ENCODE peak calls at places on chromosomes 4 and X, in seven cellular contexts. L, X, N, M, V, J and C are unnamed samples.

GRCh38 chr4:128517739-128518510 is 230.3 kb upstream of the PGRMC2 start:
- DNase-seq in L (peak; percentile 74), X (peak; percentile 98), N (peak; percentile 56), M (peak; percentile 89), V (peak; percentile 99), J (no peak), C (peak; percentile 51)

GRCh38 chrX:151970661-151971060 is 3.8 kb downstream of the GABRE start:
- DNase-seq in L (no peak), X (peak; percentile 96), N (no peak), M (peak; percentile 87), V (peak; percentile 89), J (no peak), C (peak; percentile 39)

GRCh38 chrX:108447303-108447702 is 7.7 kb downstream of the COL4A5 start:
- DNase-seq in L (no peak), X (peak; percentile 35), N (no peak), M (no peak), V (peak; percentile 50), J (no peak), C (no peak)

GRCh38 chrX:109890300-109890699 is 112.6 kb upstream of the TMEM164 start:
- DNase-seq in L (no peak), X (no peak), N (no peak), M (no peak), V (no peak), J (no peak), C (no peak)

GRCh38 chrX:136468391-136469103 is 19.2 kb upstream of the BRS3 start:
- DNase-seq in L (no peak), X (no peak), N (no peak), M (no peak), V (no peak), J (no peak), C (no peak)

GRCh38 chrX:10549280-10549679 is 71.1 kb downstream of the MID1 start:
- DNase-seq in L (no peak), X (no peak), N (no peak), M (no peak), V (no peak), J (no peak), C (no peak)

GRCh38 chr4:81664079-81664478 is 192.4 kb upstream of the RASGEF1B start:
- DNase-seq in L (no peak), X (no peak), N (no peak), M (no peak), V (no peak), J (no peak), C (no peak)

GRCh38 chr4:7892212-7893019 is 47.2 kb downstream of the AFAP1 start:
- DNase-seq in L (no peak), X (peak; percentile 53), N (no peak), M (peak; percentile 82), V (peak; percentile 96), J (no peak), C (no peak)

GRCh38 chrX:109797311-109797975 is 64.4 kb upstream of the ACSL4 start:
- DNase-seq in L (no peak), X (peak; percentile 47), N (no peak), M (no peak), V (no peak), J (no peak), C (no peak)

GRCh38 chr4:3270141-3270611 is 21.2 kb downstream of the MSANTD1 start:
- DNase-seq in L (no peak), X (no peak), N (no peak), M (no peak), V (no peak), J (no peak), C (no peak)

GRCh38 chr4:37542749-37543148 is 143.4 kb downstream of the RELL1 start:
- DNase-seq in L (no peak), X (no peak), N (no peak), M (no peak), V (no peak), J (no peak), C (no peak)

GRCh38 chr4:172962564-172963353 is 205.9 kb upstream of the GALNT7 start:
- DNase-seq in L (no peak), X (peak; percentile 90), N (no peak), M (peak; percentile 80), V (peak; percentile 33), J (no peak), C (no peak)

GRCh38 chrX:129741880-129742758 is 3.3 kb downstream of the XPNPEP2 start:
- DNase-seq in L (no peak), X (no peak), N (no peak), M (no peak), V (no peak), J (no peak), C (no peak)

GRCh38 chr4:152090543-152090942 is 329.7 kb upstream of the GATB start:
- DNase-seq in L (no peak), X (no peak), N (no peak), M (no peak), V (no peak), J (no peak), C (no peak)

GRCh38 chr4:141730805-141731204 is 94.4 kb downstream of the IL15 start:
- DNase-seq in L (no peak), X (no peak), N (no peak), M (no peak), V (peak; percentile 40), J (no peak), C (no peak)

GRCh38 chr4:178339769-178340168 is 897.5 kb upstream of the AGA start:
- DNase-seq in L (no peak), X (no peak), N (no peak), M (no peak), V (peak; percentile 0), J (no peak), C (no peak)
- H3K4me3 ChIP-seq in L (no peak overlapping the region), X (no peak overlapping the region), N (no peak overlapping the region), M (no peak overlapping the region), V (no peak overlapping the region), J (no peak overlapping the region), C (no peak overlapping the region)

GRCh38 chr4:13546855-13547562 is 2.7 kb upstream of the NKX3-2 start:
- DNase-seq in L (no peak), X (no peak), N (no peak), M (no peak), V (no peak), J (no peak), C (peak; percentile 84)
- H3K4me3 ChIP-seq in L (peak overlapping the region; percentile 55), X (peak overlapping the region; percentile 40), N (peak overlapping the region; percentile 43), M (peak overlapping the region; percentile 26), V (no peak overlapping the region), J (peak overlapping the region; percentile 28), C (no peak overlapping the region)

DNA sequence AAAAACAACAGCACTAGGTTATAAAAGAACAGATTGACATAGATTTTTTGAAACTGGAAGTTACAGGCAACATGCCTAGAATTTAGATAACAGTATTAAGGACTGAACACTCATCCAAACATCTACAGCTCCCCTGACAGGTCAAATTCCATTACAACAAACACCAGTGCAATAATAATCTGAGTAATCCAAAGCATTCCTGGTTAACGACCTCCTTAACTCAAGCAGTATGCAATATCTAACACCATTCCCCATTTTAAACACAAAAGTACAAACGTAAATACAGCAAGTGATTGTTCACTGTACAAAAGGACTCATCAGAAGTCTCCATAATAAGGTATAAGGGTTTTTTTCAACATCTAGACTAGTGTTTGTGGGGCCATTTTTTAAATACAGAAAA is 30.5 kb downstream of the TSPAN5 start:
- DNase-seq in L (no peak), X (peak; percentile 90), N (peak; percentile 31), M (peak; percentile 78), V (peak; percentile 84), J (no peak), C (no peak)
- H3K4me3 ChIP-seq in L (no peak overlapping the region), X (no peak overlapping the region), N (no peak overlapping the region), M (no peak overlapping the region), V (no peak overlapping the region), J (no peak overlapping the region), C (no peak overlapping the region)

GRCh38 chr4:77804471-77804870 is 14.7 kb downstream of the CNOT6L start:
- DNase-seq in L (no peak), X (peak; percentile 5), N (no peak), M (no peak), V (peak; percentile 54), J (no peak), C (no peak)
- H3K4me3 ChIP-seq in L (no peak overlapping the region), X (no peak overlapping the region), N (no peak overlapping the region), M (no peak overlapping the region), V (no peak overlapping the region), J (no peak overlapping the region), C (no peak overlapping the region)

DNA sequence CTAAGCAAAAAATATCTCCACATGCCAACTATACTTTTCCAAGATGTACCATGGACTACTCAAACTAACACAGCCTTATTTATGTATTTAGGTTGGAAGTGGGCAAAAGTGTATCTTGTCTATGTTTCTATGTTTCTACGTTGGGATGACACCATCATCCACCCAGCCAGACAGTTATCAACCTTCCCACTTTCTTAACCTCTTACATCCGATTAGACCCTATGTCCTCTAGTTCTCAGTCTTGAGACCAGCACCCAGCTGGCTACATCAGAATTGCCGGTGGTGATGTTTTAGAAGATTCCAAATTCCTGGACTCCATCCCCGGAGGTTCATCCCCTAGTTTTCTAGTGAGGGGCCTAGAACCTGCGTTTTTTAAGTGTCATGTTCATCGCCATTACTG is 1.0 kb upstream of the AASDH start:
- DNase-seq in L (no peak), X (peak; percentile 5), N (no peak), M (no peak), V (no peak), J (no peak), C (no peak)
- H3K4me3 ChIP-seq in L (peak overlapping the region; percentile 83), X (peak overlapping the region; percentile 95), N (peak overlapping the region; percentile 77), M (peak overlapping the region; percentile 87), V (peak overlapping the region; percentile 71), J (peak overlapping the region; percentile 79), C (peak overlapping the region; percentile 72)

DNA sequence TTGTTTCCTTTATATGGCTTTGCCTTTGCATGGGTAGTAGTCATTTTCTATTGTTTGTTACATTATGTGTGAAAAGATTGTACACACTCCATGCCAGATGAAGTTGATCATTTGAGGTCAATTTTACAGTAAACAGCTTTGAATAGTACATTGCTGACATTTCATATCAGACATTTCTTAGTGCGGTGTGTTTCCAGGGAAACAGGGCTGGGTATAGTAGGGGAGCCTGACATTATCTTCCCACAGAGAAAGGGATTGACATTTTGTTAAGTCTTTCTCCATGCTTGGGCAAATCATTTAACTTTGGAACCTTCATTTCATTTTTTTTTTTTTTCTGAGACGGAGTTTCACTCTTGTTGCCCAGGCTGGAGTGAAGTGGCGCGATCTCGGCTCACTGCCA is 5.0 kb downstream of the FUNDC2 start:
- DNase-seq in L (no peak), X (no peak), N (no peak), M (no peak), V (peak; percentile 17), J (no peak), C (no peak)
- H3K4me3 ChIP-seq in L (no peak overlapping the region), X (no peak overlapping the region), N (no peak overlapping the region), M (no peak overlapping the region), V (no peak overlapping the region), J (no peak overlapping the region), C (no peak overlapping the region)

GRCh38 chrX:139194571-139195280 is 335.8 kb upstream of the F9 start:
- DNase-seq in L (peak; percentile 21), X (peak; percentile 19), N (no peak), M (no peak), V (no peak), J (no peak), C (no peak)
- H3K4me3 ChIP-seq in L (no peak overlapping the region), X (peak overlapping the region; percentile 50), N (no peak overlapping the region), M (peak overlapping the region; percentile 21), V (no peak overlapping the region), J (no peak overlapping the region), C (peak overlapping the region; percentile 17)